ENCODE peak calls at places on chromosomes 3 and 15, in five cellular contexts. B is fibroblast of mammary gland, G is EL, X is H7, P is ACHN. O is an unnamed sample.

GRCh38 chr15:53074221-53074620 is 284.1 kb upstream of the ONECUT1 start:
- DNase-seq in B (no peak), G (no peak), X (no peak), P (no peak), O (no peak)

GRCh38 chr3:30464381-30464780 is 142.0 kb upstream of the TGFBR2 start:
- DNase-seq in B (no peak), G (no peak), X (no peak), P (no peak), O (no peak)

GRCh38 chr3:136232413-136232812 is 17.7 kb upstream of the PCCB start:
- DNase-seq in B (no peak), G (no peak), X (no peak), P (no peak), O (no peak)

GRCh38 chr15:70197318-70197944 is 99.7 kb upstream of the TLE3 start:
- DNase-seq in B (no peak), G (no peak), X (no peak), P (no peak), O (no peak)

GRCh38 chr3:122014741-122015140 is 7.3 kb downstream of the ILDR1 start:
- DNase-seq in B (no peak), G (no peak), X (no peak), P (no peak), O (no peak)

GRCh38 chr3:127078626-127079025 is 95.7 kb downstream of the PLXNA1 start:
- DNase-seq in B (no peak), G (no peak), X (no peak), P (no peak), O (no peak)

GRCh38 chr15:41805711-41806110 is 22.2 kb upstream of the JMJD7 start:
- DNase-seq in B (no peak), G (no peak), X (peak; percentile 19), P (no peak), O (no peak)

GRCh38 chr3:42220436-42220835 is 45.5 kb downstream of the CCK start:
- DNase-seq in B (no peak), G (no peak), X (no peak), P (no peak), O (no peak)

GRCh38 chr3:24306518-24306917 is 188.1 kb downstream of the THRB start:
- DNase-seq in B (no peak), G (no peak), X (no peak), P (no peak), O (no peak)

GRCh38 chr3:89155811-89156210 is 48.4 kb downstream of the EPHA3 start:
- DNase-seq in B (no peak), G (no peak), X (no peak), P (no peak), O (no peak)

GRCh38 chr15:31364301-31365031 is 37.8 kb downstream of the KLF13 start:
- DNase-seq in B (no peak), G (no peak), X (no peak), P (no peak), O (no peak)

GRCh38 chr15:65550681-65551098 is 20.4 kb downstream of the HACD3 start:
- DNase-seq in B (peak; percentile 46), G (peak; percentile 33), X (no peak), P (no peak), O (peak; percentile 50)

GRCh38 chr3:127074900-127075360 is 92.0 kb downstream of the PLXNA1 start:
- DNase-seq in B (peak; percentile 88), G (peak; percentile 53), X (peak; percentile 73), P (peak; percentile 88), O (peak; percentile 84)

GRCh38 chr3:37324752-37325407 is 150.5 kb upstream of the LRRFIP2 start:
- DNase-seq in B (peak; percentile 86), G (no peak), X (no peak), P (no peak), O (peak; percentile 8)

GRCh38 chr15:59222106-59222505 is 15.5 kb downstream of the LDHAL6B start:
- DNase-seq in B (peak; percentile 86), G (peak; percentile 90), X (no peak), P (peak; percentile 58), O (peak; percentile 95)

GRCh38 chr3:193764959-193765358 is 172.0 kb downstream of the OPA1 start:
- DNase-seq in B (peak; percentile 17), G (no peak), X (no peak), P (no peak), O (no peak)

GRCh38 chr3:45182915-45183881 is 37.0 kb upstream of the CDCP1 start:
- DNase-seq in B (peak; percentile 75), G (peak; percentile 75), X (peak; percentile 69), P (peak; percentile 34), O (peak; percentile 73)

GRCh38 chr3:10782011-10782410 is 34.0 kb upstream of the SLC6A11 start:
- DNase-seq in B (no peak), G (no peak), X (no peak), P (no peak), O (peak; percentile 3)

GRCh38 chr3:126056123-126056522 is 27.8 kb downstream of the SLC41A3 start:
- DNase-seq in B (no peak), G (no peak), X (no peak), P (no peak), O (no peak)

GRCh38 chr3:111229301-111229700 is 157.7 kb downstream of the NECTIN3 start:
- DNase-seq in B (no peak), G (no peak), X (no peak), P (no peak), O (no peak)

GRCh38 chr15:77118787-77119410 is 48.0 kb upstream of the TSPAN3 start:
- DNase-seq in B (peak; percentile 80), G (peak; percentile 78), X (no peak), P (peak; percentile 68), O (peak; percentile 82)

GRCh38 chr15:64045774-64046346 is 425 bp downstream of the DAPK2 start:
- DNase-seq in B (no peak), G (no peak), X (peak; percentile 89), P (peak; percentile 1), O (peak; percentile 23)

GRCh38 chr3:33808559-33808958 is 10.1 kb downstream of the PDCD6IP start:
- DNase-seq in B (peak; percentile 56), G (no peak), X (no peak), P (no peak), O (no peak)

GRCh38 chr3:124850633-124851032 is 36.5 kb downstream of the ITGB5 start:
- DNase-seq in B (peak; percentile 55), G (peak; percentile 65), X (peak; percentile 48), P (no peak), O (peak; percentile 86)

GRCh38 chr3:44984335-44984734 is 8.3 kb downstream of the EXOSC7 start:
- DNase-seq in B (no peak), G (no peak), X (no peak), P (no peak), O (no peak)

O was measured in EH.